ENCODE peak calls at places on chromosomes 13 and 19, in eight cellular contexts. O is left kidney; W is B cell; I is activated T-helper 2 cell treated with anti-CD3 and anti-CD28 coated beads, Interferon-gamma antibody, Interleukin-2, Interleukin-4, amounts not matched to agents 10 μg/mL and 5 μg/mL and 100 μg/mL, durations not matched to agents 14 hours and 24 hours and 36 hours; U is anterior cingulate cortex; N is stimulated activated CD4-positive, alpha-beta T cell treated with anti-CD3 and anti-CD28 coated beads, Interleukin-4, amount 100 ng/mL, for 48 hours; Y is ovary; D is chondrocyte. S is an unnamed sample.

GRCh38 chr13:49063526-49063925 is 87.8 kb downstream of the FNDC3A start:
- DNase-seq in O (peak; percentile 5), Y (no peak), W (no peak), I (no peak), D (no peak), U (no peak), N (no peak), S (no peak)

GRCh38 chr19:36514012-36514612 is 14.0 kb downstream of the ZNF260 start:
- DNase-seq in N (no peak), Y (no peak), O (no peak), D (no peak), I (no peak), W (no peak), U (no peak), S (no peak)

GRCh38 chr19:48029431-48029830 is 14.4 kb downstream of the CABP5 start:
- DNase-seq in W (no peak), U (no peak), D (no peak), Y (no peak), I (no peak), N (no peak), O (no peak), S (no peak)

GRCh38 chr19:51691122-51692064 is 1.7 kb upstream of the SPACA6 start:
- DNase-seq in U (no peak), I (no peak), N (no peak), W (no peak), O (peak; percentile 40), Y (no peak), D (no peak), S (no peak)

GRCh38 chr19:4267101-4267900 is 11.8 kb upstream of the SHD start:
- DNase-seq in W (peak; percentile 59), Y (peak; percentile 65), U (no peak), D (no peak), O (peak; percentile 54), N (peak; percentile 50), I (peak; percentile 49), S (no peak)

GRCh38 chr19:888615-889385 is 4.2 kb downstream of the MED16 start:
- DNase-seq in I (no peak), Y (no peak), U (no peak), N (no peak), W (no peak), D (no peak), O (no peak), S (no peak)

GRCh38 chr13:46041335-46041934 is 11.1 kb downstream of the ZC3H13 start:
- DNase-seq in O (no peak), Y (no peak), I (no peak), D (no peak), U (no peak), W (no peak), N (no peak), S (no peak)

GRCh38 chr13:102873653-102874052 is 27.8 kb downstream of the ERCC5 start:
- DNase-seq in I (no peak), W (no peak), D (no peak), Y (no peak), O (no peak), U (no peak), N (no peak), S (no peak)

GRCh38 chr13:25085125-25085742 is 10.7 kb upstream of the PABPC3 start:
- DNase-seq in W (no peak), Y (no peak), O (peak; percentile 73), N (peak; percentile 4), U (peak; percentile 46), D (no peak), I (no peak), S (no peak)

GRCh38 chr19:13883665-13884064 is 6.7 kb downstream of the NANOS3 start:
- DNase-seq in W (no peak), U (no peak), I (no peak), Y (no peak), O (peak; percentile 42), D (no peak), N (no peak), S (no peak)

GRCh38 chr13:94248454-94249233 is 230.8 kb downstream of the DCT start:
- DNase-seq in D (no peak), Y (no peak), U (no peak), O (no peak), W (no peak), N (no peak), I (no peak), S (no peak)

GRCh38 chr13:109687559-109688448 is 98.6 kb downstream of the IRS2 start:
- DNase-seq in O (no peak), Y (no peak), W (no peak), N (no peak), U (no peak), D (no peak), I (no peak), S (no peak)

GRCh38 chr13:49608932-49609331 is 19.4 kb upstream of the ARL11 start:
- DNase-seq in I (no peak), N (no peak), O (no peak), Y (no peak), U (no peak), W (no peak), D (no peak), S (no peak)

GRCh38 chr13:97567510-97568243 is 133.7 kb downstream of the RAP2A start:
- DNase-seq in N (no peak), Y (no peak), D (no peak), W (no peak), U (no peak), O (peak; percentile 17), I (no peak), S (no peak)

GRCh38 chr13:114130131-114130707 is 2.2 kb downstream of the RASA3 start:
- DNase-seq in N (no peak), O (no peak), D (peak; percentile 77), W (no peak), U (no peak), Y (no peak), I (no peak), S (no peak)

GRCh38 chr19:49378501-49378900 is 9.5 kb upstream of the KASH5 start:
- DNase-seq in W (no peak), I (no peak), O (no peak), Y (no peak), N (no peak), U (no peak), D (no peak), S (no peak)

GRCh38 chr19:6519289-6519688 is 11.5 kb upstream of the TNFSF9 start:
- DNase-seq in D (no peak), I (no peak), U (no peak), N (no peak), O (no peak), W (no peak), Y (no peak), S (no peak)